ENCODE peak calls at places on chromosomes 1 and 21, in eight cellular contexts. N is colonic mucosa; B is lower lobe of right lung; G is endodermal cell; V is IMR-90; K is effector memory CD4-positive, alpha-beta T cell; P is upper lobe of right lung; R is Peyer's patch. Q is an unnamed sample.
A peak's percentile ranks its signal among the peaks of the same experiment; 100 is the strongest.

GRCh38 chr1:240254006-240254405 is 162.3 kb downstream of the FMN2 start:
- DNase-seq in N (no peak), B (no peak), G (peak; percentile 53), V (no peak), K (no peak), P (no peak), R (no peak), Q (no peak)

GRCh38 chr1:44707959-44708831 is 22.8 kb downstream of the RNU5D-1 start:
- DNase-seq in N (peak; percentile 44), B (no peak), G (peak; percentile 70), V (peak; percentile 45), K (no peak), P (no peak), R (no peak), Q (no peak)

GRCh38 chr21:46187251-46187650 is 3.0 kb upstream of the SPATC1L start:
- DNase-seq in N (no peak), B (no peak), G (no peak), V (no peak), K (no peak), P (peak; percentile 37), R (no peak), Q (no peak)

GRCh38 chr1:210299501-210299900 is 29.2 kb upstream of the HHAT start:
- DNase-seq in N (no peak), B (no peak), G (peak; percentile 51), V (no peak), K (no peak), P (no peak), R (no peak), Q (no peak)

GRCh38 chr1:56866656-56867055 is 12.1 kb downstream of the C8A start:
- DNase-seq in N (no peak), B (no peak), G (no peak), V (peak; percentile 88), K (no peak), P (no peak), R (no peak), Q (no peak)

GRCh38 chr1:201371841-201372240 is 5.6 kb downstream of the TNNT2 start:
- DNase-seq in N (no peak), B (no peak), G (no peak), V (no peak), K (no peak), P (no peak), R (no peak), Q (no peak)

GRCh38 chr21:45309069-45309521 is 21.4 kb upstream of the POFUT2 start:
- DNase-seq in N (peak; percentile 65), B (peak; percentile 74), G (peak; percentile 95), V (peak; percentile 64), K (peak; percentile 14), P (peak; percentile 82), R (peak; percentile 71), Q (peak; percentile 21)

GRCh38 chr1:199931666-199932377 is 95.7 kb upstream of the NR5A2 start:
- DNase-seq in N (no peak), B (no peak), G (no peak), V (no peak), K (no peak), P (no peak), R (no peak), Q (no peak)

GRCh38 chr1:247528812-247529474 is 7.3 kb downstream of the OR2C3 start:
- DNase-seq in N (no peak), B (no peak), G (no peak), V (no peak), K (no peak), P (no peak), R (no peak), Q (no peak)

GRCh38 chr1:8516793-8517556 is 199.1 kb downstream of the SLC45A1 start:
- DNase-seq in N (no peak), B (no peak), G (no peak), V (peak; percentile 44), K (no peak), P (no peak), R (no peak), Q (no peak)
- H3K27ac ChIP-seq in N (no peak overlapping the region), B (peak overlapping the region; percentile 56), G (peak overlapping the region; percentile 72), V (peak overlapping the region; percentile 79), K (no peak overlapping the region), P (peak overlapping the region; percentile 4), R (no peak overlapping the region), Q (peak overlapping the region; percentile 86)

DNA sequence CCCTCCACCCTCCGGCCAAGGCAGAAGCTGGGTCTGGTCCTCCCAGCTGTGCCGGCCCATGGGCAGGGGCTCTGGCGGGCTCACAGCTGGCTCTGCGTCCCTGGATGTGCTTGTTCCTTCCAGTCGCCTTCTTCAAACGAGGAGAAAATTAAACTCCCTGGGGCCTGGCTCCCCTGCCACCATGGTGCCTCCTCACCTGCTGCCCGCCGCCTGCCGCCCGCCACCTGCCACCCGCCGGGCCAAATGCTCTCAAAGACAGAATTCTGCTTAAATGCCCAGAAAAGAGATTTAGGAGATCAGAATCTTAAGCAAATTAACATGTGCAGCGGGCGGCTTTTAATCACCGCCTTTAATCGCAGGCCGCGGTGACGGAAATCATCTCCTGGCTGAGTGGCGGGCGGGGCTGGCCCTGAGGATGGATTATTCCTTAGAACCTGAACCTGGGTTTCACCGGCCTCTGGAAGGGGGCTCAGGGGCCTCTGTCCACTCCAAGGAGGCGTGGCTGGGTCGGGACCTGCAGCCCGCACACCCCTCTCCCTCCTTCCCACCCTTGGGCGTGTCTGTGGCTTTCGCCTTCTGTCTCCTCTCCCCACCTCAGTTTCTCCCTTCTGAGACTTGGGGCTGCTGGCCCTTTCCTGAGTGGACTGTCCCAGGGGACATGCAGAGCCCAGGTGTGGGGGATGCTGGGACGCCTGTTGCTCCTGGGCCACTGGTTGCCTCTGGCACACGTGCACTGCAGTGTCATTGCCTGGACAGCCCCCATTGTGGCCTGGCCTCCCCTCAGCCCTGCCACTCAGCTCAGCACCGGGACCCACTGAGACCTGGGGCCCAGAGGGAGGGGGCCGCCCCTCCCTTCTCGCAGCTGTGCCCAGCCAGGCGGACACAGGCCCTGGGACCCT is 10.5 kb upstream of the PLCH2 start:
- DNase-seq in N (no peak), B (no peak), G (no peak), V (no peak), K (no peak), P (no peak), R (no peak), Q (no peak)
- H3K27ac ChIP-seq in N (no peak overlapping the region), B (no peak overlapping the region), G (no peak overlapping the region), V (no peak overlapping the region), K (no peak overlapping the region), P (no peak overlapping the region), R (no peak overlapping the region), Q (no peak overlapping the region)

DNA sequence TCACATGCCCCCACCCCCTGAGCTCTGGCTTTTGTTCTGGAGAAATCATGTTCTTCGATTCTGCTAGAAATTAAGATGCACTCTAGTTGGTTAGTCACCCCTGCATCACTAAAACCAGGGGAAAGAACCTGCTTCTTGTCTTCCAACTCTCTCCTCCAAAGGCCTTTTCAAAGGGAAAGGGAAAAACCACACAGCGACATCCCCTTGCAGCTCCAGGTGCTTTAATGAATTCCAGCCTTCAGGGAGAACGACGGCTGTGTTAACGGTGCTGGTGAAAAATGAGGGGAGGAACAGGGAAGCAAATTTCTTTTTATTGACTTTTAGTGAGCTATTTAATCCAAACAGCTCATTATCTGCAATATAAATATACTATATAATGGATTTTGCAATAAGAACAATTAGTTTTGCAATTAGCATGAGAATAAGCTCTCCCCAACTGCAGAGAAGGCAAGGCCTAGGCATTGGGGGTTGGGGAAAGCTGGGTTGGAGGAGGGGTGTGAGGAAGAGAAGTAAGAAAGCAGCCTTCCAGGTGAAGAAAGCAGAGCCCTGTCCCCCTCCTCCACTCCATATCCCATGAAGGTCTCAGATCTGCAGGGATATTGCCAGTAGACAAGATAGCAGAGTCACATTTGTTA is 159.0 kb upstream of the ZC3H12A start:
- DNase-seq in N (no peak), B (no peak), G (peak; percentile 74), V (no peak), K (no peak), P (no peak), R (no peak), Q (no peak)
- H3K27ac ChIP-seq in N (no peak overlapping the region), B (no peak overlapping the region), G (no peak overlapping the region), V (no peak overlapping the region), K (no peak overlapping the region), P (no peak overlapping the region), R (no peak overlapping the region), Q (no peak overlapping the region)

GRCh38 chr1:174206148-174206826 is 47.0 kb downstream of the RABGAP1L start:
- DNase-seq in N (no peak), B (no peak), G (no peak), V (no peak), K (no peak), P (no peak), R (no peak), Q (no peak)
- H3K27ac ChIP-seq in N (no peak overlapping the region), B (no peak overlapping the region), G (no peak overlapping the region), V (no peak overlapping the region), K (no peak overlapping the region), P (no peak overlapping the region), R (no peak overlapping the region), Q (no peak overlapping the region)

GRCh38 chr1:184858288-184858687 is 103.6 kb upstream of the EDEM3 start:
- DNase-seq in N (no peak), B (no peak), G (no peak), V (no peak), K (no peak), P (no peak), R (no peak), Q (no peak)

GRCh38 chr1:184859381-184860105 is 104.9 kb upstream of the EDEM3 start:
- DNase-seq in N (no peak), B (no peak), G (no peak), V (no peak), K (no peak), P (no peak), R (no peak), Q (no peak)

GRCh38 chr1:184861755-184862336 is 107.2 kb upstream of the EDEM3 start:
- DNase-seq in N (no peak), B (no peak), G (no peak), V (no peak), K (no peak), P (no peak), R (no peak), Q (no peak)

GRCh38 chr1:184860535-184860934 is 105.9 kb upstream of the EDEM3 start:
- DNase-seq in N (no peak), B (no peak), G (no peak), V (no peak), K (no peak), P (no peak), R (no peak), Q (no peak)

GRCh38 chr1:184860985-184861754 is 106.5 kb upstream of the EDEM3 start:
- DNase-seq in N (no peak), B (no peak), G (no peak), V (no peak), K (no peak), P (no peak), R (no peak), Q (no peak)
- H3K27ac ChIP-seq in N (no peak overlapping the region), B (no peak overlapping the region), G (no peak overlapping the region), V (no peak overlapping the region), K (no peak overlapping the region), P (no peak overlapping the region), R (no peak overlapping the region), Q (no peak overlapping the region)

GRCh38 chr1:203481186-203481585 is 5.6 kb downstream of the PRELP start:
- DNase-seq in N (no peak), B (no peak), G (no peak), V (no peak), K (no peak), P (no peak), R (no peak), Q (no peak)
- H3K27ac ChIP-seq in N (peak overlapping the region; percentile 7), B (peak overlapping the region; percentile 56), G (no peak overlapping the region), V (peak overlapping the region; percentile 82), K (no peak overlapping the region), P (peak overlapping the region; percentile 60), R (peak overlapping the region; percentile 61), Q (peak overlapping the region; percentile 54)

GRCh38 chr1:40315239-40315794 is 1.8 kb downstream of the COL9A2 start:
- DNase-seq in N (peak; percentile 84), B (peak; percentile 89), G (peak; percentile 96), V (peak; percentile 83), K (peak; percentile 68), P (peak; percentile 88), R (peak; percentile 83), Q (peak; percentile 83)
- H3K27ac ChIP-seq in N (no peak overlapping the region), B (no peak overlapping the region), G (peak overlapping the region; percentile 86), V (peak overlapping the region; percentile 79), K (no peak overlapping the region), P (peak overlapping the region; percentile 36), R (peak overlapping the region; percentile 74), Q (peak overlapping the region; percentile 95)